ENCODE peak calls at places on chromosomes 3 and 15, in five cellular contexts. M is esophagus muscularis mucosa; V is naive thymus-derived CD4-positive, alpha-beta T cell; F is endothelial cell of umbilical vein; L is A549. Q is an unnamed sample. For H3K4me1, the result is how much of the 10 kb centered on the place peaks cover.

GRCh38 chr15:75033809-75034208 is 10.4 kb downstream of the PPCDC start:
- DNase-seq in L (no peak), M (no peak), V (no peak), F (no peak), Q (no peak)

GRCh38 chr3:129481783-129482332 is 41.8 kb downstream of the IFT122 start:
- DNase-seq in F (peak), M (no peak), L (no peak), V (no peak), Q (peak)

GRCh38 chr15:34154725-34155204 is 52.9 kb downstream of the PGBD4 start:
- DNase-seq in V (no peak), L (peak), F (no peak), M (no peak), Q (no peak)

GRCh38 chr15:70265466-70265978 is 167.8 kb upstream of the TLE3 start:
- DNase-seq in F (no peak), M (no peak), V (no peak), L (no peak), Q (no peak)

GRCh38 chr15:73822998-73823397 is 50.4 kb upstream of the TBC1D21 start:
- DNase-seq in M (no peak), F (peak), L (no peak), V (no peak), Q (no peak)

GRCh38 chr15:91852741-91853500 is 587 bp upstream of the SLCO3A1 start:
- DNase-seq in M (peak), V (peak), F (peak), L (peak), Q (peak)

GRCh38 chr15:33278816-33279612 is 31.8 kb upstream of the RYR3 start:
- DNase-seq in V (no peak), L (peak), M (peak), F (peak), Q (no peak)

GRCh38 chr15:52171386-52171785 is 19.8 kb downstream of the GNB5 start:
- DNase-seq in V (no peak), F (peak), L (no peak), M (no peak), Q (no peak)

GRCh38 chr3:76497636-76498035 is 542.3 kb upstream of the ROBO2 start:
- DNase-seq in M (no peak), F (no peak), V (no peak), L (no peak), Q (no peak)

GRCh38 chr3:167493240-167493639 is 19.4 kb upstream of the SERPINI2 start:
- DNase-seq in F (no peak), M (no peak), V (no peak), L (peak), Q (no peak)

GRCh38 chr3:16140116-16140893 is 34.2 kb upstream of the GALNT15 start:
- DNase-seq in L (no peak), F (peak), M (peak), V (no peak), Q (no peak)

GRCh38 chr3:168579010-168579409 is 483.3 kb upstream of the GOLIM4 start:
- DNase-seq in L (no peak), V (no peak), F (no peak), M (no peak), Q (no peak)

GRCh38 chr3:27254896-27255295 is 114.3 kb downstream of the NEK10 start:
- DNase-seq in F (no peak), V (no peak), M (no peak), L (no peak), Q (no peak)

GRCh38 chr3:117853923-117854322 is 1144.3 kb downstream of the TUSC7 start:
- DNase-seq in M (no peak), L (peak), F (peak), V (no peak), Q (no peak)

GRCh38 chr3:143825513-143825912 is 22.8 kb downstream of the SLC9A9 start:
- DNase-seq in V (no peak), L (no peak), M (peak), F (peak), Q (no peak)

GRCh38 chr3:178205750-178206149 is 330.5 kb upstream of the KCNMB2 start:
- DNase-seq in M (no peak), V (no peak), F (no peak), L (no peak), Q (no peak)

GRCh38 chr15:43922021-43922420 is 95.2 kb downstream of the WDR76 start:
- DNase-seq in M (no peak), V (no peak), F (no peak), L (no peak), Q (no peak)

GRCh38 chr3:11563749-11564148 is 80.0 kb downstream of the VGLL4 start:
- DNase-seq in M (no peak), V (no peak), L (no peak), F (no peak), Q (no peak)

GRCh38 chr3:152148579-152148978 is 120.2 kb upstream of the MBNL1 start:
- DNase-seq in M (no peak), F (no peak), L (no peak), V (no peak), Q (no peak)

GRCh38 chr3:75327453-75327852 is 336.7 kb upstream of the FRG2C start:
- DNase-seq in F (no peak), L (no peak), M (no peak), V (no peak), Q (no peak)

GRCh38 chr3:168534761-168535160 is 439.0 kb upstream of the GOLIM4 start:
- DNase-seq in V (no peak), F (no peak), M (no peak), L (no peak), Q (no peak)

GRCh38 chr15:40489274-40490175 is 18.7 kb downstream of the CHST14 start:
- DNase-seq in M (no peak), V (no peak), F (no peak), L (no peak), Q (no peak)

GRCh38 chr3:117735481-117736101 is 1026.0 kb downstream of the TUSC7 start:
- DNase-seq in M (no peak), L (peak), F (peak), V (no peak), Q (no peak)

GRCh38 chr15:67103869-67104268 is 38.5 kb downstream of the SMAD3 start:
- DNase-seq in L (no peak), V (no peak), F (peak), M (no peak), Q (peak)
- H3K4me1 ChIP-seq in L (half or more), V (half or more), F (half or more), M (half or more), Q (half or more)

DNA sequence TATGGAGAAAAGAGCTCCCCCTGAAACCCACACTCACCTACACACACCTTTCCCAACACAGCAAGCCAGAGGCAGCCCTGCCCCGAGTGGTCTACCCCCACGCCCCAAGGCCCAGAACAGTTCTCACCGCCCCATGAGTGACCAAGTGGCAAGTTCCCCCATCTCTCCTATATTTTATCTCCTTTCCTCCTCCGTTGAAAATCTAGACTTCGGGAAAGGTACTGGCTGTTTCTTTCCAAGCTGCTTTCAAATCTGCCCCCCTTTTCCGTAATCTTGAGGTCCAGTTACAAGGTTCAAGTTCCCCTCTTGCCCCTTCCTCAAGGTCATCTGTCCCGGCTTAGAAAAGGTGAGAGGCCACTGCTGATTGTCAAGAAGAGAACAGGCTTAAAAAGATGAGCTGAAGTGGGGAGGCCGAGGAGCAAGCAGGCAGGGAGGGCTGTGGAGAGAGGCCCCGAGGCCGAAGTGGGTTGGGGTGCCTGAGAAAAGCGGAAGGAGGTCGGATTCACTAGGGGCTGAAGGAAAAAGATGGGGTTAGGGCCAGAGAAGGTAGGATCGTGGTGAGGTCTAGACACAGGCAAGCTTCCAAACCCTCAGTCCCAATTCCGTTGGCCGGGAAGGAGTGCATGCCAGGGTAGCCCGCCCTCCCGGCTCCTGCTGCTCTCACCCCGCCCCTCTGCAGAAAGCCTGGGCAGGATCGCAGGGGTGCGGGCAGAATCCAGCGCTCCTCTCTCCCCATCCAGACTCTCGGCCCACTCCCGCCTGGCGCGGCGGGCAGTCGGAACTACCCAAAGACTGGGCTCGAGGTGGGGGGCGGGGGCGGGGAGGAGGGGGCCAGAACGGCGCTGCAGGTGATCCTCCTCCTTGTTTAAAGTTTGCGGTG is 1.7 kb downstream of the SEMA5B start:
- DNase-seq in V (no peak), F (no peak), M (no peak), L (no peak), Q (no peak)
- H3K4me3 ChIP-seq in V (no peak), F (no peak), M (peak), L (peak), Q (peak)

DNA sequence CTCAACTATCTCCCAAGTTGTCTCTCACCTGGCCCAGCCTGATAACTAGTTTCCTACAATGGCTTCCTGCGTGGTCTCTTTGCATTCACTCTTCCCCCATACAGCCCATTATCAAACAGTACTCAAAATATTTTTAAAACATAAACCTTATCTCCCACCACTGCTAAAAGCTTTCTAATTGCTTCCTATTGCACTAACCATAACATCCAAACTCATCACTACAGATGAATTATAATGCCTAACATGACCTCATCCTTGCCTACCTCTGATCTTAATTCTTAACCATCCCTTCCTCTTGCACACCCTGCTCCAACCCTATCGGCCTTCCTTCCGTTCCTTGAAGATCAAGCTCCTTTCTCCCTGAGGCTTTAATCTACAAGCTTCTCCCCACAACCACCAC is 17.0 kb downstream of the ACAP2 start:
- DNase-seq in F (no peak), V (no peak), M (no peak), L (no peak), Q (no peak)
- H3K4me1 ChIP-seq in F (under half), V (under half), M (under half), L (under half), Q (under half)

DNA sequence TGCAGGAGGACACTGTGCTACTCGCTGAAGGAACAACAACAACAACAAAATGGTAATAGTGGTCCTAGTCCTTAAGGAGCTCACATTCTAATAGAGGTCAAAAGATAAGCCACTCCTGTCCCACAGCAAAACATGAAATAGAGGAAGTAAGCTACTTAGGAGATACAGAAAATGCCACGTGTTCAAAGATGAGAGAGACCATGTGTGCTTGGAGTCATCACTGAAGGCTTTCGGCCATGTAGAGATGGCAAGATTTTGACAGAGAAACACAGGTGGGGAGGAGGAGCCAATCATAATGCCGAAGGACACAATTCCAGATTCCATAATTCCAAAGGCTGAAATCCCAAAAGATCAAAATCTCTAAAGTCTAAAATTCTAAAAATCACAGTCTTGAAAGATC is 24.8 kb upstream of the RIOX2 start:
- DNase-seq in L (no peak), F (no peak), V (no peak), M (no peak), Q (no peak)
- H3K4me3 ChIP-seq in L (no peak), F (no peak), V (no peak), M (no peak), Q (no peak)

DNA sequence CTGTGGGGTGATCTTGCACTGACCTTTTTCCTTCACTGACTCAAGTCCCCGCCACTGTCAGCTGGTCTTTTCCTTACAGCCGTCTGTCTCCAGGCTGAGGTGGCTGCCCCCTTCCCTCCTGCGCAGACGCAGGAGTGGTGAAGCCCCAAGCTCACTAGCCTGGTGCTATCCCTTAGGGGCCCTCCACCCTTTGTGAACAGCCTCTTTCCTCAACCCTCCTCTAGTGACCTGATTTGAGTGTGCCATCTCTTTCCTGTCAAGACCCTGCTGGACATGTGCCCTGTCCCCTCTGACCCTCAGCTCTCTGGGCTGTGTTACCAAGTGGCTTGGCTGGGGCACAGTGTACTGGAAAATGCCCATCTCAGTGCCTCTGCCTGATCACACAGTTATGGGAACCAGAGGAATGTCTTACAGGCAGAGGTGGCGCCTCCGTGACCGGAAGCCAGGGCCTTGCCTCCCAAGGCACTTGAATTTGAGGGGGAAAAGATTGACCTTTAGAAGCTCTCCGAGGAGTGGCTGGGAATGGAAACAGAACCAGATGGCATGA is 8.7 kb downstream of the KBTBD13 start:
- DNase-seq in L (no peak), M (no peak), F (no peak), V (no peak), Q (no peak)
- H3K4me1 ChIP-seq in L (under half), M (half or more), F (under half), V (under half), Q (under half)

DNA sequence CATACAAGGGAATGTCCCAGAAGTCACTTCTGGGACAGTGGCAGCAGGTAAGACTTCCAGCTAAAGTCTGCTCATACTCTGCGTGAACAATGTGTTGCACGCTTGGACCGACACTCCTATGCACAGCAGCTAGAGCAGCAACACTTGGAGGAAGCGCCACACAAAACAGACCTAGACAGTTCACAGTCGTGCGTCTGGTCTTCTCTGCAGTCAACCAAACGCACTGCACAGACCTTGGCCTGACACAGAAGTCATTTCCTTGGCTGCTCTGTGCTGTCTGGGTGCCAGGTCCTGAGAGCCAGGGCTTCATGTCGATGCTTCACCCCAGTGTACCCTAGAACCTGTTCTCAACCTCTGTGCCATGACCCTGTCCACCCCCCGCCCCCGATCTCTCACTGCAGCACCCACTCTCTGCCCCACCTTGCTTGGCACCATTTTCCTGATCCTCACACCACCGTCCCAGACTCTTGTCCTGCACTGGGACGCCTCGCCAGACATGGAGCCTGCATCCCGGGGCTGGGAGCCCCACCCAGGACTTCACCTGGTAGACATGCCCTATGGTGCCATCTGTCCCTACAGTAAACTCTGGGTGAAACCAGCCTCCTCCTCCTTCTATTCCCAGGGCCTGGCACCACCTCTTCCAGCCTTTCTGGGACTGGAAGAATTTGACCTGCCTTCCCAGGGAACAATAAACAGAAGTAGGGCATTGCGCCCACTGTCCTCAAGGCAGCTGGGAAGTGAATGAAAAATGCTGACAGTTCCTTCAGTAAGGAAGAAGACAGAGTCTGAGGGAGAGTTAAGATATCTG is 3.1 kb downstream of the ATP10A start:
- DNase-seq in V (no peak), F (no peak), M (no peak), L (no peak), Q (no peak)
- H3K4me3 ChIP-seq in V (peak), F (no peak), M (peak), L (no peak), Q (peak)

GRCh38 chr3:37953226-37953625 is 37.4 kb upstream of the VILL start:
- DNase-seq in L (no peak), V (no peak), M (peak), F (peak), Q (no peak)

GRCh38 chr3:37955918-37956317 is 34.7 kb upstream of the VILL start:
- DNase-seq in V (no peak), L (no peak), F (peak), M (no peak), Q (no peak)

GRCh38 chr3:37957185-37957936 is 33.2 kb upstream of the VILL start:
- DNase-seq in L (no peak), M (no peak), F (peak), V (no peak), Q (no peak)

GRCh38 chr3:37953995-37954394 is 36.6 kb upstream of the VILL start:
- DNase-seq in F (peak), L (no peak), M (peak), V (no peak), Q (no peak)

GRCh38 chr3:37956353-37957184 is 34.0 kb upstream of the VILL start:
- DNase-seq in V (no peak), M (no peak), F (peak), L (no peak), Q (no peak)
- H3K4me1 ChIP-seq in V (under half), M (half or more), F (under half), L (under half), Q (under half)

DNA sequence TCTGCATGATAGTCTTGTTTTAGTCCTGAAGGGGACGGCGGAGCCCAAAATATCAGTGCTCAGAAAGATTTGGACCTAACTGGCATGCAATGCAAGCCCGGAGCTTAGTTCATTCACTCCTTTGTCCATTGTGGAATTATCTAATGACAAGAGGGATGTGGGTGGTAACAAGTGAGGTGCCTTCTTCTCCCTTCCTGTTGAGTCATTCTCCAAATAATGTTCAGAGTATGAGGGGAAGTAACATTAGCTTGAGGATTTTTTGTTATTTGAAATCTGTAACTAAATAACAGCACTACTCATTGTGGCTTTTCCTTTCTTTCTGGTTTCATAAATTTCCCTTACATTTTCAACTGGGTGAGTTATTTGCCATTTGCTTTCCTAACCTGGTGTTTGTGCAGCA is 90.1 kb upstream of the MITF start:
- DNase-seq in L (peak), M (no peak), F (peak), V (no peak), Q (no peak)
- H3K4me3 ChIP-seq in L (no peak), M (peak), F (no peak), V (no peak), Q (no peak)